ENCODE peak calls at places on chromosomes 3 and 15, in five cellular contexts. One of them, this sample, is unnamed.

GRCh38 chr15:90916461-90916860 is 13.4 kb downstream of the MAN2A2 start:
- DNase-seq in germinal center: no peak
- DNase-seq in fibroblast of lung: no peak
- DNase-seq in endothelial cell of umbilical vein: no peak
- DNase-seq in stimulated activated naive B cell treated with anti-CD40 and anti-IgM and Interleukin-4, amounts not matched to agents 10 μg/mL and 1 μg/mL and 100 μg/mL, for 72 hours: no peak
- DNase-seq in this sample: no peak

GRCh38 chr15:67520976-67521769 is at the start of gene C15orf61:
- DNase-seq in fibroblast of lung: peak; percentile 80
- DNase-seq in endothelial cell of umbilical vein: peak; percentile 84
- DNase-seq in germinal center: peak; percentile 92
- DNase-seq in stimulated activated naive B cell treated with anti-CD40 and anti-IgM and Interleukin-4, amounts not matched to agents 10 μg/mL and 1 μg/mL and 100 μg/mL, for 72 hours: peak; percentile 89
- DNase-seq in this sample: peak; percentile 62

GRCh38 chr3:130626021-130626420 is 109.0 kb downstream of the COL6A6 start:
- DNase-seq in stimulated activated naive B cell treated with anti-CD40 and anti-IgM and Interleukin-4, amounts not matched to agents 10 μg/mL and 1 μg/mL and 100 μg/mL, for 72 hours: no peak
- DNase-seq in germinal center: no peak
- DNase-seq in fibroblast of lung: peak; percentile 89
- DNase-seq in endothelial cell of umbilical vein: no peak
- DNase-seq in this sample: no peak

GRCh38 chr15:70528270-70528706 is 235.1 kb downstream of the UACA start:
- DNase-seq in stimulated activated naive B cell treated with anti-CD40 and anti-IgM and Interleukin-4, amounts not matched to agents 10 μg/mL and 1 μg/mL and 100 μg/mL, for 72 hours: no peak
- DNase-seq in endothelial cell of umbilical vein: peak; percentile 70
- DNase-seq in fibroblast of lung: peak; percentile 85
- DNase-seq in germinal center: peak; percentile 59
- DNase-seq in this sample: peak; percentile 30

GRCh38 chr3:120496278-120496975 is 45.6 kb upstream of the FSTL1 start:
- DNase-seq in endothelial cell of umbilical vein: peak; percentile 69
- DNase-seq in germinal center: no peak
- DNase-seq in stimulated activated naive B cell treated with anti-CD40 and anti-IgM and Interleukin-4, amounts not matched to agents 10 μg/mL and 1 μg/mL and 100 μg/mL, for 72 hours: no peak
- DNase-seq in fibroblast of lung: peak; percentile 88
- DNase-seq in this sample: peak; percentile 82

GRCh38 chr3:55649554-55649953 is 162.4 kb upstream of the WNT5A start:
- DNase-seq in stimulated activated naive B cell treated with anti-CD40 and anti-IgM and Interleukin-4, amounts not matched to agents 10 μg/mL and 1 μg/mL and 100 μg/mL, for 72 hours: no peak
- DNase-seq in germinal center: no peak
- DNase-seq in fibroblast of lung: no peak
- DNase-seq in endothelial cell of umbilical vein: no peak
- DNase-seq in this sample: no peak

GRCh38 chr15:80404057-80404718 is at the start of gene ARNT2:
- DNase-seq in stimulated activated naive B cell treated with anti-CD40 and anti-IgM and Interleukin-4, amounts not matched to agents 10 μg/mL and 1 μg/mL and 100 μg/mL, for 72 hours: no peak
- DNase-seq in fibroblast of lung: peak; percentile 33
- DNase-seq in endothelial cell of umbilical vein: no peak
- DNase-seq in germinal center: peak; percentile 18
- DNase-seq in this sample: no peak

GRCh38 chr15:66862111-66862815 is 160.2 kb downstream of the SMAD6 start:
- DNase-seq in fibroblast of lung: no peak
- DNase-seq in stimulated activated naive B cell treated with anti-CD40 and anti-IgM and Interleukin-4, amounts not matched to agents 10 μg/mL and 1 μg/mL and 100 μg/mL, for 72 hours: no peak
- DNase-seq in germinal center: no peak
- DNase-seq in endothelial cell of umbilical vein: no peak
- DNase-seq in this sample: no peak

GRCh38 chr3:32973982-32974381 is 22.5 kb downstream of the CCR4 start:
- DNase-seq in germinal center: no peak
- DNase-seq in stimulated activated naive B cell treated with anti-CD40 and anti-IgM and Interleukin-4, amounts not matched to agents 10 μg/mL and 1 μg/mL and 100 μg/mL, for 72 hours: no peak
- DNase-seq in fibroblast of lung: peak; percentile 14
- DNase-seq in endothelial cell of umbilical vein: no peak
- DNase-seq in this sample: no peak

GRCh38 chr3:13026534-13026933 is 46.7 kb downstream of the IQSEC1 start:
- DNase-seq in fibroblast of lung: no peak
- DNase-seq in endothelial cell of umbilical vein: no peak
- DNase-seq in stimulated activated naive B cell treated with anti-CD40 and anti-IgM and Interleukin-4, amounts not matched to agents 10 μg/mL and 1 μg/mL and 100 μg/mL, for 72 hours: no peak
- DNase-seq in germinal center: no peak
- DNase-seq in this sample: no peak